ENCODE peak calls at places on chromosome 10, in four cellular contexts. M is uterus, C is adrenal gland, R is upper lobe of left lung. L is an unnamed sample.

GRCh38 chr10:116126239-116126638 is 146.8 kb downstream of the GFRA1 start:
- DNase-seq in M (no peak), C (no peak), R (no peak), L (no peak)

GRCh38 chr10:72291019-72291532 is 17.4 kb downstream of the DDIT4 start:
- DNase-seq in M (no peak), C (no peak), R (no peak), L (no peak)

GRCh38 chr10:70801854-70802253 is 13.9 kb upstream of the SGPL1 start:
- DNase-seq in M (no peak), C (no peak), R (no peak), L (no peak)

GRCh38 chr10:131641231-131641630 is 259.6 kb upstream of the PPP2R2D start:
- DNase-seq in M (no peak), C (no peak), R (peak), L (no peak)

GRCh38 chr10:93494494-93494893 is 1.9 kb upstream of the CEP55 start:
- DNase-seq in M (no peak), C (no peak), R (no peak), L (no peak)

GRCh38 chr10:34341473-34341872 is 473.6 kb downstream of the PARD3 start:
- DNase-seq in M (peak), C (peak), R (no peak), L (no peak)

GRCh38 chr10:4504550-4504949 is 321.5 kb upstream of the AKR1E2 start:
- DNase-seq in M (no peak), C (no peak), R (no peak), L (no peak)

GRCh38 chr10:81179324-81179723 is 641.6 kb downstream of the SH2D4B start:
- DNase-seq in M (no peak), C (no peak), R (no peak), L (no peak)

GRCh38 chr10:69335063-69335587 is 56.8 kb downstream of the HK1 start:
- DNase-seq in M (peak), C (peak), R (peak), L (no peak)

GRCh38 chr10:29063806-29064644 is 224.8 kb upstream of the LYZL1 start:
- DNase-seq in M (no peak), C (no peak), R (no peak), L (no peak)

GRCh38 chr10:72087392-72087968 is 871 bp downstream of the SPOCK2 start:
- DNase-seq in M (no peak), C (no peak), R (no peak), L (no peak)

GRCh38 chr10:75956624-75957023 is 525.2 kb downstream of the LRMDA start:
- DNase-seq in M (no peak), C (no peak), R (no peak), L (no peak)

GRCh38 chr10:70053896-70054641 is 1.4 kb downstream of the MACROH2A2 start:
- DNase-seq in M (no peak), C (no peak), R (no peak), L (no peak)

GRCh38 chr10:36345770-36346169 is 703.7 kb upstream of the FZD8 start:
- DNase-seq in M (no peak), C (no peak), R (no peak), L (no peak)

GRCh38 chr10:36638461-36638860 is 486.9 kb upstream of the ANKRD30A start:
- DNase-seq in M (no peak), C (no peak), R (no peak), L (no peak)

GRCh38 chr10:87961314-87961713 is 97.9 kb downstream of the PTEN start:
- DNase-seq in M (no peak), C (no peak), R (no peak), L (peak)

GRCh38 chr10:80444124-80444523 is 10.0 kb upstream of the TSPAN14 start:
- DNase-seq in M (no peak), C (no peak), R (no peak), L (no peak)

GRCh38 chr10:72087969-72088878 is at the start of gene SPOCK2:
- DNase-seq in M (no peak), C (no peak), R (peak), L (no peak)

GRCh38 chr10:118781536-118781935 is 26.8 kb upstream of the CACUL1 start:
- DNase-seq in M (no peak), C (no peak), R (no peak), L (no peak)

DNA sequence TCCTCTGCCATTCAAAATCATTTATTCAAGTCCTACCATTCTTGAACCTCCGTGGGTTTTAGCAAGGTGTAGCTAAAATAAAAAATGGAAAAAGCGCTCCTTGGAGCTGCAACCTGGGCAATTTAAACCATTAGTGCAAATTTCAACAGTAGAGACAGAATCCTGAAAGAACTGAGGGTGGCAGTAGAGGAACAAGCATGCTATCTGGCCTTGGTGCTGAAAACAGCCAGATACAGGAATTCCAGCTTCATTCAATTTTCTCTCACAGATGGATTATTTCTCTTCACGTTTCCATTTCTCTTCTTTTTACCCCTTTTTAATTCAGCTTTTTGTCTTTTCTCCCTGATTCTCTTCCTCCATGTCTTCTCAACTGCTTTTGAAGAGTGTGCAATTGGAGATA is 77.7 kb downstream of the OTUD1 start:
- DNase-seq in M (no peak), C (no peak), R (no peak), L (no peak)
- TF ChIP-seq CTCF in M (no peak), C (peak), R (no peak), L (peak)

GRCh38 chr10:103669243-103669929 is 175.9 kb downstream of the NEURL1 start:
- DNase-seq in M (no peak), C (no peak), R (no peak), L (no peak)

GRCh38 chr10:103666751-103667150 is 173.2 kb downstream of the NEURL1 start:
- DNase-seq in M (no peak), C (no peak), R (no peak), L (no peak)

GRCh38 chr10:103667390-103667789 is 173.9 kb downstream of the NEURL1 start:
- DNase-seq in M (peak), C (no peak), R (no peak), L (peak)

GRCh38 chr10:103669944-103670343 is 176.4 kb downstream of the NEURL1 start:
- DNase-seq in M (no peak), C (no peak), R (no peak), L (no peak)

DNA sequence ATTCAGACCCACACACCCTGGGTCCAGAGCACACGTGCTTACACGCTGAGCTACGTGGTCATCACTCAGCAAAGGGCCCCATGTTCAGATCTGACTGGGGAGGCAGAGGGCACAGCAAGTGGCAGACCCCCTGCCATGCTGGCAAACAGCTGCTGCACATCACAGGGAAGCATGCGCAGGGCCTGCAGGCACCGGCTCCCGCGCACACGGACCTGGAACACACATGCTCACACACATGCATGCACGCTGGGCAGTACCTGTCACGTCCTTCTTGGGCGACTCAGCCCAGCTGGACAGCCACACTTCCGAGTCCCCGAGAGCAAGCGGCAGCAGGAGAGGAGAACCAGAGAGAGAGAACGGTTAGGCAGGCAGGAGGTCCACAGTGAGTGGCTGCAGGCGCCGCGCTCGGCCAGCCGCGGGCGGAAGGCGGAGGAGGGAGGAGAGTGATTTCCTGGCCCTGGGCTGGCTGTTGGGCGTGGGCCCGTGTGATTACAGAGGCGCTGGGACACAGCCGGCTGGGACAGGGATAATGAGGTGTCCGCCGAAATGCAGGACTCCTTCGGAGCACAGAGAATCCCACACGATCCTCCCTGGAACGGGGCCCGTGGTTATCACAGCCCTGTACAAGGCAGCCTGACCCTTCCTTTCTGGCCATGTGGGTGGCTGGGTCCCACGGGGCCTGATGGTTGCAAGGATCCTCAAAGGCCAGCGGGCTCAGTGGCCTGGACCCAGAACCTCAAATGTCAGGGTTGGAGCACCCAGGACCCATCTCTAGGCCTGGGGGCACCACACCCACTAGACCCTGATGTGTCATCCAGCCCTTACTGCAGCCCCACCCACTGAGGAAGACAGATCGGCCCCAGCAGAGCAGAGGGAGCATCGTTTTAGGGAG is 175.1 kb downstream of the NEURL1 start:
- DNase-seq in M (peak), C (peak), R (peak), L (peak)
- H3K4me3 ChIP-seq in M (peak), C (no peak), R (no peak), L (peak)

DNA sequence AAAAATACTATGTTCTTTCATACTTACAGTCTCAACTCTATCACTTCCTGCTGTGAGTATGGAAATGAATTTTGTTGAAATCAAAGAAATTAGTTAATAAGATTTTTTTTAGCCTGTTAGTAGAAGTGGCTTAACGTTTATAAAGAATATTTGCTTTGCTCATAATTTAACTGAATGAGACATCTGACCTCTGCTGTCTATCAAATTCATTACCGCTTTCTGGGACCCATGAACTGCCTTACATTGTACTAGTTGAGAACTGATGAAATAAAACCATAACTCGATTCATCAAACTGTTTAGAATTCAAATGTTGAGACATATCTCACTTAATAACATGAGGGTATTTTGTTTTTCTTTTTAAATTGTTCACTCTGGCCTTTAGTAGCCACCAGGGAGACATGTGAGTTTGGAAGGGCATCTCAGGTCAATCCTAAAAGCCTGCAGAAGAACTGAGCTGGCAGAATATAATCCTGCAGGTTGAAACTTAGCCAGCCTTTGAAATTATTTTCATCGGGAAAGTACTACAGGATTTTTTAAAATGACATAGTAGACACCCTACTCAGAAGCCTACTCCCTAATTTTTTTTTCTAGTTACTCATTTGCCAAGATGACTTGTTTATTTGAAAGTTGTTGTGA is 78.7 kb downstream of the KIAA1217 start:
- DNase-seq in M (no peak), C (no peak), R (no peak), L (no peak)
- TF ChIP-seq CTCF in M (no peak), C (no peak), R (no peak), L (no peak)

DNA sequence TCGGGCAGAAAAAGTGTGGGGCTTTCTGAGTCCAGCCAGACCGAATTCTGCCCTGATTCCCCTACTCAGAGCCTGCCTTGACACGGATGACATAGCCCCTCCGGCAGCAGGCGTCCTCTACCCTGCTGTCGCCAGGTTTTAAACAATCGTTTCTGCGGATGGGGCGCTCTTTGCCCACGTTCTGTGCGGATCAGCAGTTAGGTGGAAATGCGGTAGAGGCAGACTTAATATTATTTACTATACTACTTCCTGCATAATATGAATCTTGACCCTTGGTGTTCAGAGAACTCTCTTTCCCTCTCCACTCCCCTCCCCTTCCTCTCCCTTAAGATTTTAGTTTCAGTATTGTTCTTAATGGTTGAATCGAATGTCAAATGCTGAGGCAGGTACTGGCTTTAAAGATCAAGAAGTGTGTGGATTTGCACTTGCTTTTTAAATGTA is 2.4 kb downstream of the GATA3 start:
- DNase-seq in M (no peak), C (no peak), R (no peak), L (no peak)
- H3K4me3 ChIP-seq in M (no peak), C (no peak), R (peak), L (no peak)

DNA sequence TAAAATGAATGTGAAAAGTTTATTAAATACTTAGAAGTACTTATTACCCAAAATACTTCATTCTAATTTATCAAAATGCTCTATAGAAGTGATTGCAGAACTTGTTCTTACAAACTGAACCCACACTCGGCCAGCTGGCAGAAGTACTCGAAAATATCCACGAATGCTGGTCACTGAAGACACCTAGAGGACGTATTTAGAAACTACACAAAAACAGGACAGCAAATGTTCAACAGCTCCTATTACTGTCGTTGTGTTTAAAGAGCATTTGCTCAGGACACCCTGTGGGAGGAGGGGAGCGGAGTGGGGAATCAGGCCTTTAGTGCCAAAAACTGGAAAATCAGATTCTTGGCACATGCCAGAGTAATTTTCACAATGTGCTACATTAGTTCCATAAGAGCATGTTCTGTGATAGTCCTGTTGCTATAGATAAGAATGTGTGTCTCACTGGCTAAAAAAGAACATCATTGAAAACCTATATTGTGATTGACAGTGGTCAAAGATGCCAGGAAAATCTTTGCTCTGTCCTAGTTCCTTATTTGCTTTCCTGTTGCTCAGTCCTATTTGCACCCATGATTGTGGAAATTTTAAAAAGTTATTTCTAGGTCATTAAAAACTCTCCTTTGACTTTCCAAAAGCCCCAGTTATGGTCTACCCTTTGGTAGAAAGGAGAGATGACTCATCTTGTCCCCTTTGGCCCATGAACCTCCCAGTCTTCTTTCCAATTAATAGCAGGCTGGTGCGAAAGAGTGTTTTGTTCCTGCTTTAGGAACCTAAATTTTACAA is 49.0 kb upstream of the NRBF2 start:
- DNase-seq in M (peak), C (peak), R (peak), L (peak)
- TF ChIP-seq CTCF in M (peak), C (peak), R (peak), L (peak)